ENCODE peak calls at places on chromosomes 13 and 19, in four cellular contexts. J is WTC11, C is GM12878, F is HepG2. X is an unnamed sample.

GRCh38 chr13:101972191-101972590 is 429.7 kb downstream of the FGF14 start:
- DNase-seq in F (no peak), J (no peak), C (no peak), X (no peak)

GRCh38 chr19:3210347-3211017 is 14.0 kb upstream of the CELF5 start:
- DNase-seq in C (no peak), J (peak), F (peak), X (peak)

GRCh38 chr19:46766569-46767317 is 20.5 kb upstream of the STRN4 start:
- DNase-seq in C (no peak), F (peak), J (peak), X (peak)

GRCh38 chr13:93305886-93306285 is 79.3 kb downstream of the GPC6 start:
- DNase-seq in J (no peak), F (no peak), C (no peak), X (no peak)

GRCh38 chr19:18894254-18895037 is 1.5 kb downstream of the CERS1 start:
- DNase-seq in J (peak), F (no peak), C (no peak), X (peak)

GRCh38 chr13:42832341-42833153 is 51.2 kb downstream of the FAM216B start:
- DNase-seq in C (no peak), J (no peak), F (peak), X (no peak)

GRCh38 chr19:13847033-13847899 is 29.7 kb upstream of the NANOS3 start:
- DNase-seq in J (peak), C (no peak), F (peak), X (peak)

GRCh38 chr13:23212621-23213020 is 31.8 kb downstream of the SGCG start:
- DNase-seq in C (no peak), J (no peak), F (no peak), X (no peak)

GRCh38 chr13:99018418-99019180 is 40.7 kb upstream of the DOCK9 start:
- DNase-seq in C (no peak), F (no peak), J (no peak), X (no peak)

GRCh38 chr19:46494115-46494935 is 1.3 kb downstream of the PNMA8B start:
- DNase-seq in F (no peak), J (no peak), C (no peak), X (no peak)

GRCh38 chr19:31503211-31503610 is 154.0 kb upstream of the TSHZ3 start:
- DNase-seq in C (no peak), J (no peak), F (no peak), X (no peak)

GRCh38 chr19:9935409-9936062 is 779 bp downstream of the OLFM2 start:
- DNase-seq in J (peak), C (no peak), F (no peak), X (no peak)

GRCh38 chr13:91722267-91722884 is 324.0 kb downstream of the GPC5 start:
- DNase-seq in F (no peak), J (no peak), C (no peak), X (peak)
- TF ChIP-seq CREM in F (no peak), J (no peak), C (no peak), X (no peak)

GRCh38 chr13:79406597-79406908 is 498 bp upstream of the RBM26 start:
- DNase-seq in J (no peak), C (no peak), F (no peak), X (no peak)
- TF ChIP-seq CREM in J (no peak), C (no peak), F (no peak), X (no peak)

DNA sequence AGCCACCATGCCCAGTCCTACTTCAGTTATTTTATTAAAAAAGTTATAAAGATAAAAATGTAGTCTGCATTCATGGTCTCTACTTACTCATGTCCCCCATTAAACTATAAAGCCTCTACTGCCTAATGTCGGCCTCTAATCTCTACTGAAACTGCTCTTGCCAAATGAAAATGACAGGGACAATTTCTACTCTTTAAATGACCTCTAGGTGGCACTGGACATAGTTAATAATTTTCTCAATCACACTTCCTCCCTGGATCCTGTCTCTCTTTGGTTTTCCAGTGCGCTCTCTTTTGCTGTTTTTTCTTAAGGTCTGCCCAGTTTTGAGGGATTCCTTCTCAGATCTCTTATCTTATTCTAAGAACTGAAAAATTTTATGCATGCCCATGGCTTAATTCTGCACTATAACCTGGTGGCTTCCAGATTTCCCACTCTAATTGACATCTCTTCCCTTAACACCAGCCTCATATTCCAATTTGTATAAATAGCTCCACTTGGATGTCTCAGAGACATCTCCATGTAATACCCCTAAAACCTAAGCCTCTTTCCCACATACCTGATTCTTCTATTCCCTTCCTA is 54.3 kb downstream of the MTMR6 start:
- DNase-seq in F (peak), J (no peak), C (no peak), X (peak)
- TF ChIP-seq CREM in F (no peak), J (no peak), C (no peak), X (no peak)

DNA sequence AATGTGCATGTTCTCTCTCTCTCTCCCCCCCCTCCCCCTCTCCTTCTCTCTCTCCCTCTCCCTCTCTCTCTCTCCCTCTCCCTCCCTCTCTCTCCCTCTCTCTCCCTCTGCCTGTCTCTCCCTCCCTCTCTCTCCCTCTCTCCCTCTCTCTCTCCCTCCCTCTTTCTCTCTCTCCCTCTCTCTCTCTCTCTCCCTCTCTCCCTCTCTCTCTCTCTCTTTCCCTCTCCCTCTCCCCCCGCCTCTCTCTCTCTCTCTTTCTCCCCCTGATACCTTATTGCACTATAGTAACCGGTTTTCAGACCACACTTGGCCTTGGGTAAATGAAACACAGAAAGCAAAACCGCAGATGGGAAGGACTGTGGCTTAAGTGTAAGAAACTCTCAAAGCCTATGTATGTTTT is 34.7 kb upstream of the SPACA7 start:
- DNase-seq in J (no peak), F (no peak), C (no peak), X (no peak)
- TF ChIP-seq CREM in J (no peak), F (no peak), C (no peak), X (no peak)

DNA sequence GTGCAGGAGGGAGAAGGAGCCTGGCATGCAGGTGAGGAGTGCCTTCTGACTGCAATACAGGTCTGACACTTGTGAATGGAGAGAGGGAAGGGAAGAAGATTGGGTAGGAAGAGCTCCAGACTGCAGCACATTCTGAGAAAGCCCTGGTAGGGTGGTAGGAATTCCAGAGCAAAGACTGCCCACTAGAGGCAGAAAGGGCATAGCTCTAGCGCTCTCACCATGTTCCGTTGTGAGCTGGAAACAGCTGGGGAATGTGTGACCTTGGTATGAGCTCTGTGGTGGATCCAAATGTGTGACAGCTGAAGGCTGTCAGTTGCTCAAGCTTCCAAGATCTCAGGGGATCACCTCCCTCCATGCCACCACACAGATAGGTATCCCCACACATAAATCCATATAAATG is 2.9 kb upstream of the MTUS2 start:
- DNase-seq in J (peak), C (no peak), F (peak), X (peak)
- TF ChIP-seq CREM in J (no peak), C (no peak), F (no peak), X (no peak)

GRCh38 chr13:20051366-20051765 is 92.8 kb downstream of the ZMYM2 start:
- DNase-seq in C (no peak), J (no peak), F (no peak), X (no peak)

GRCh38 chr13:20053016-20053415 is 94.5 kb downstream of the ZMYM2 start:
- DNase-seq in J (no peak), C (no peak), F (no peak), X (no peak)

GRCh38 chr13:20053891-20054290 is 95.4 kb downstream of the ZMYM2 start:
- DNase-seq in C (no peak), F (no peak), J (no peak), X (no peak)

GRCh38 chr13:20045946-20046548 is 87.5 kb downstream of the ZMYM2 start:
- DNase-seq in F (no peak), C (no peak), J (no peak), X (no peak)

DNA sequence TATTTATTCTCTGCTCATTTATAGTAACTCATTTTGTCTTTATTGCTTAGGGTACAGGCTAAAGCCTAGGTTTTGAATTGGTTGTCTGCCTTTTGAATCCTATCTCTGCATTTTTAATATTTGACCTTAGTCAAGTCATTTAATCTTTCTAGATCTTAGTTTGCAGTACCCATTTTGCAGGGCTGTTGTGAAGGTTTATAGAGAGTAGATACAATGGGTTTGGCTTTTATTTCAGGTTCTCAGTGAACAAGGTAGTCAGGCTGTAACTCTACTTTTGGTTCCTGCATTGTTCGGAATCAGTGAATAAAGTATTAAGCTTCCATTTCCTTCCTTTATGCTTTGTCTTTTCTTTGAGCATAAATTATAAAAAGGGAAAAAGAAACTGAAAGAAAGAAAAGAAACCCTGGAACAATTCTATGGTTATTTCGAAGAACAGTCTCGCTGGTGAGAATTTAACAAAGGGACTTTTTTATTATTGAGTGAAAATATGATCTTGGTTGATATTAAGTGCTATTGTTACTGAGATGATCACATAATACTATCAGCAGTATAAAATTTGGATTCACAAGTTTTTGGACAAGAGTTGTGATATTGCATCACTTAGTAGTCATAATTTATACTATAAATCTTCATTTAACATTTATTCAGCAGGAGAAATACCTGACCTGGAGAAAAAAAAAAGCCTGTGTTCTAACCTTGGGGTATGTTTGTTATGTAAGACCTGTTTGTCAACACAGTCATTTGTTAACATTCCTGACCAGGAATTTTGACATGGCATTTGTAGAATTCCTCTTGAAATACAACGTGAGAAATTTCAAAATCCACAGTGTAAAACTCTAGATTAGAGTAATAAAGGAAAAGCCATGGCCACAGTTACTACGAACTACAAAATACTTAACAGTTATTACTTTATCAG is 91.3 kb downstream of the ZMYM2 start:
- DNase-seq in C (no peak), J (no peak), F (peak), X (no peak)
- TF ChIP-seq CREM in C (no peak), J (no peak), F (no peak), X (no peak)

DNA sequence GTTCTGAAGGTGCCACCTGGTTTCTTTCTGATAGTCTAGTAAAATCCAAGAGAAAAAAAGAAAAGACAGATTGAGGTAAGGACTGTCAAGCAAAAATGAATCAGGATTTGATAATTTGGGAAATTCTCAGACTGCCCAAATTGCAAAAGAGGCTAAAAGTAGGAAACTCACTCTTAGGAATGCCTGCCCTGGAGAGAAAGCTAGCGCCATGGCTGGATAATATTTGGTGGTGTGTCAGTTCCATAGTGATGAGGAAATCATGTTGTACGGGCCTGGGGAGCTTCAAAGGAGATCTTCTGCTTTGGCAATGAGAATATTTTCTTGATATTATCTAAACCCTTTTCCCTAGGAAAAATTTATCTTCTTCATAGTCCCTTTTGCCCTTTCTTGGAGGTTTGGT is 1008.1 kb upstream of the SLC10A2 start:
- DNase-seq in J (no peak), C (no peak), F (no peak), X (no peak)
- TF ChIP-seq CREM in J (no peak), C (no peak), F (no peak), X (no peak)

DNA sequence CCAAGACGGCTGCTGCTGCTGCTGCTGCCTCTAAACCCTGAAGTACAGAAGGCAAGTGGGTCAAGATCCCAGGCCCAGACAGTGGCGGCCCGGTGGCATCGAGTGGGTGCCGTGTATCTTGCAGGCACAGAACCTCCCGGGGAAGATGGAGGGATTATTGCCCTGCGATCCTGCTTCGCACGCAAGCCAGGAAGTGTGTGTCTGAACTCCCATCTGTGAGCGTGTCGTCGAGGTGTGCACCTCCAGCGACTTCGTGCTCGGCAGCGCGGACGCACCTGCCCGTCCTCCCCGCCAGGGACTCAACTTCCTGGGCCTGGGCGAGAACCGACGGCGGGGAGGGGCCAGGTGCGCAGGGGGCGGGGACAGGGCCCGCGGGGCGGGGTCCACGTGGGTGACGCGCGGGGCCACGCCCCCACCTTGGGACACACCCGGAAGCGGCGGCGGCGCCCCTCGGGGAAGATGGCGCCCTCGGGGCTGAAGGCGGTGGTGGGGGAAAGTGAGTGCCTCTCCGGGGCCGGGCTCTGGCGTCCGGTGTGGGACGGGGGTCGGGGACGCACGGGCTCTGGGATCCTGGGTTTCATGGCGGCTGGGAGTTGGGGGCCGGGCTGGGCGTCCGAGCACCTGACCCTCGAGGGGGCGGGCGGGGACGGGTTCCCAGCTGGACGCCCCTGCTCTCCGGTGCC is at the start of gene STXBP2:
- DNase-seq in C (peak), J (peak), F (peak), X (peak)
- TF ChIP-seq CREM in C (no peak), J (peak), F (no peak), X (peak)

X was measured in K562.